ENCODE peak calls at places on chromosomes 6 and 20, in eight cellular contexts. R is fibroblast of lung, D is GM13977, Z is endothelial cell, L is bronchial epithelial cell, X is uterus, H is nephron progenitor cell, M is GM12865. C is an unnamed sample.
A peak's percentile ranks its signal among the peaks of the same experiment; 100 is the strongest.

GRCh38 chr6:157271911-157272310 is 51.4 kb downstream of the TMEM242 start:
- DNase-seq in R (no peak), D (no peak), Z (no peak), L (no peak), X (no peak), H (no peak), M (no peak), C (no peak)

GRCh38 chr6:7204726-7205125 is 97.0 kb downstream of the RREB1 start:
- DNase-seq in R (peak; percentile 62), D (no peak), Z (no peak), L (no peak), X (no peak), H (no peak), M (no peak), C (no peak)

GRCh38 chr6:35624341-35625070 is 64.2 kb downstream of the FKBP5 start:
- DNase-seq in R (no peak), D (no peak), Z (no peak), L (no peak), X (no peak), H (no peak), M (peak; percentile 22), C (no peak)

GRCh38 chr20:37295595-37295994 is 6.1 kb downstream of the MANBAL start:
- DNase-seq in R (peak; percentile 49), D (no peak), Z (no peak), L (peak; percentile 99), X (no peak), H (no peak), M (no peak), C (no peak)

GRCh38 chr6:52962701-52963100 is 32.4 kb downstream of the GSTA4 start:
- DNase-seq in R (no peak), D (no peak), Z (no peak), L (no peak), X (no peak), H (no peak), M (no peak), C (no peak)

GRCh38 chr6:13517116-13517515 is 29.7 kb upstream of the GFOD1 start:
- DNase-seq in R (peak; percentile 34), D (no peak), Z (no peak), L (peak; percentile 48), X (no peak), H (no peak), M (no peak), C (no peak)

GRCh38 chr6:151293621-151294020 is 53.9 kb downstream of the AKAP12 start:
- DNase-seq in R (peak; percentile 34), D (no peak), Z (no peak), L (no peak), X (no peak), H (no peak), M (no peak), C (no peak)

GRCh38 chr6:32198345-32198696 is 5.9 kb upstream of the GPSM3 start:
- DNase-seq in R (no peak), D (no peak), Z (no peak), L (no peak), X (no peak), H (no peak), M (no peak), C (no peak)

GRCh38 chr6:12270551-12271228 is 19.5 kb upstream of the EDN1 start:
- DNase-seq in R (no peak), D (no peak), Z (no peak), L (no peak), X (no peak), H (no peak), M (no peak), C (no peak)

GRCh38 chr6:166955121-166955864 is 1.1 kb downstream of the RNASET2 start:
- DNase-seq in R (no peak), D (peak; percentile 53), Z (peak; percentile 14), L (no peak), X (no peak), H (peak; percentile 22), M (peak; percentile 78), C (peak; percentile 51)

GRCh38 chr6:161273356-161273751 is 507 bp downstream of the AGPAT4 start:
- DNase-seq in R (peak; percentile 48), D (peak; percentile 55), Z (no peak), L (peak; percentile 12), X (no peak), H (no peak), M (peak; percentile 51), C (peak; percentile 19)

GRCh38 chr6:90217621-90218496 is 78.8 kb downstream of the BACH2 start:
- DNase-seq in R (no peak), D (no peak), Z (peak; percentile 44), L (peak; percentile 63), X (no peak), H (peak; percentile 59), M (no peak), C (no peak)

GRCh38 chr6:82608365-82608764 is 244.7 kb downstream of the TPBG start:
- DNase-seq in R (no peak), D (no peak), Z (no peak), L (no peak), X (no peak), H (no peak), M (no peak), C (no peak)

GRCh38 chr6:26501482-26501986 is 1.4 kb downstream of the BTN1A1 start:
- DNase-seq in R (peak; percentile 27), D (peak; percentile 31), Z (peak; percentile 30), L (no peak), X (no peak), H (peak; percentile 51), M (peak; percentile 42), C (no peak)

GRCh38 chr20:40322941-40323340 is 366.1 kb downstream of the MAFB start:
- DNase-seq in R (no peak), D (no peak), Z (no peak), L (no peak), X (no peak), H (no peak), M (no peak), C (no peak)

GRCh38 chr20:31809656-31810055 is 9.5 kb upstream of the MYLK2 start:
- DNase-seq in R (no peak), D (no peak), Z (no peak), L (no peak), X (no peak), H (no peak), M (no peak), C (no peak)

GRCh38 chr6:138824482-138825134 is 28.7 kb downstream of the ECT2L start:
- DNase-seq in R (peak; percentile 20), D (no peak), Z (no peak), L (peak; percentile 43), X (no peak), H (no peak), M (no peak), C (no peak)

GRCh38 chr6:168756009-168756634 is 315.1 kb downstream of the SMOC2 start:
- DNase-seq in R (peak; percentile 20), D (no peak), Z (no peak), L (no peak), X (no peak), H (no peak), M (no peak), C (no peak)

GRCh38 chr6:145699462-145699861 is 35.9 kb downstream of the EPM2A start:
- DNase-seq in R (peak; percentile 82), D (no peak), Z (no peak), L (peak; percentile 93), X (no peak), H (no peak), M (no peak), C (no peak)

DNA sequence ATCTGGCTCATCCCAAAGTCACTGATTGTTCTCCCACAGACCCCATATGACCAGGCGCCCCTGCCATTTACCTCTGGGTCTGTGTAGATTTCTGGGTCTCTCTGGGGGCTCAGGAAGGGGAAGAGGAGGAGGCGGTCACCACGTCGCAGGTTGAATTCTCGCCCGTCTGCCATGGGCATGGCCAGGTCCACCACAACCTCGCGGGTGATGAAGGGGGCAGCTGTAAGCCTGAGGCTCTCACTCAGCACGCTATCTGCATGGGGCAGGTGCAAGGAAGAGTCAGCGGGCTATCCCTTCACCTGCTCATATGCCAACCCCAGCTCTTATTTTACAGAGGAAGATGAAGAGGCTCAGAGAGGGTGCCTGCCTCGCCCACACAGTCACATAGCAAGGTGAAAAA is 30.5 kb upstream of the KCNB1 start:
- DNase-seq in R (no peak), D (no peak), Z (no peak), L (no peak), X (no peak), H (no peak), M (no peak), C (no peak)
- TF ChIP-seq CTCF in R (no peak), D (no peak), Z (no peak), L (no peak), X (no peak), H (no peak), M (no peak), C (no peak)

DNA sequence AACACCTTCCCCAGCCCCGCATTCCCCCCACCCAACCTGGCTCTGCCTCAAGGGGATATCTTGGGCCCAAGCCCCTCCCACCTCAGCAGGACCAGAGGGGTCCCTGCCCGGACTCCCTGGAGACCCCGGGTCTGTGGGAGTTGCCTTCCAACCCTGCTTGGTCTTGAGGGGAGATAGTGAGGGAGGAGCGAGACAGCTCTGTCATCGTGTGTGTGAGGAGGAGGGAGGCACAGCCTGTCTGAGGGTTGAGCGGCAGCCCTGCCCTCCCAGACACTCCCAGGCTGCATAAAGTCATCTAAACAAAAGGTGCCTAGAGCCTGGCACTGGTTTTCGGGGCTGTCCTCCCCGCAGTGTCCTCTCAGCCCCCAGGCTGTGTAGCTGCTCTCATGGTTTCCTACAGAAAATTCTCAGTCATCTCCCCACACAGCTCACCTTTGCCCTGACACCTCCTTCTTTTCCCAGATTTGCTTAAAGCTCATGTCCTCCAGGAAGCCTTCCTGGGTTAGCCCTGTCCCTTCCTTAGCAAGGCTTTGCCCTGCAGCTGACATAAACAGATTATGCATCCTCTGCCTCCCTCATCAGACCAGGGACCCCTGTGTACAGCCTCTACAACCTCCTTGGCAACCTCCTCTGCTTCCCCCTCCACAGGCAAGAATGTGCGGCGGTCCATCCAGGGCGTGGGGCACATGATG is 40.0 kb downstream of the UQCC2 start:
- DNase-seq in R (no peak), D (no peak), Z (no peak), L (no peak), X (no peak), H (no peak), M (no peak), C (no peak)
- TF ChIP-seq CTCF in R (no peak), D (no peak), Z (no peak), L (no peak), X (no peak), H (no peak), M (no peak), C (no peak)

GRCh38 chr6:127554435-127555006 is 22.5 kb upstream of the C6orf58 start:
- DNase-seq in R (peak; percentile 40), D (no peak), Z (peak; percentile 42), L (peak; percentile 57), X (no peak), H (no peak), M (peak; percentile 40), C (peak; percentile 20)
- TF ChIP-seq CTCF in R (peak; percentile 58), D (peak; percentile 43), Z (peak; percentile 35), L (peak; percentile 45), X (no peak), H (no peak), M (peak; percentile 37), C (peak; percentile 5)

DNA sequence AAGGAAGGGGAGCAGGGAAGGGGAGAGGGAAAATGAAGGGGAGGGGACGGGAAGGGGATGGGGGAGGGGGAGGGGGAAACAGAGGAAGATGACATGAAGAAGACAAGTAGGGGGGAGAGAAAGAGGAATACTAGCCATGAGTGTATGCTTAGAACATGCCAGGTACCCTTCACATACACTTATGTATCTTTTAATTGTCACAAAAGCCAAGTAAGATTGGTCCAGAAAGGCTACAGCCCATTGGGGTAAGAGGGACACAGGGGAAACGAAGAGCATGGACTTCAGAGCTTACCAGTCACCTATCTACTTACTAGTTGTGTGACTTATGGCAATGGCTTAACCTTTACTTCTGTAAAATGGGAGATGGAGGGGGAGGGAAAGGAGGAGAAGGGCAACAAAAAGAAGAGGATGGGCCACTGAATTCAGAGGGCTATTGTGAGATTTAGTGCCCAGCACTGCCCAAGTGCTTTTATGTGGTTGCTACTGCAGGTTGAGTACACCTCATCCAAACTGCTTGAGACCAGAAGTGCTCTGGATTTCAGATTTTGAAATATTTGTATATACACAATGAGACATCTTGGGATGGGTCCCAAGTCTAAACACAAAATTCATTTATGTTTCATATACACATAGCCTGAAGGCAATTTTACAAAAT is 90.3 kb downstream of the ARHGAP18 start:
- DNase-seq in R (no peak), D (peak; percentile 23), Z (no peak), L (no peak), X (no peak), H (no peak), M (peak; percentile 9), C (no peak)
- TF ChIP-seq CTCF in R (no peak), D (no peak), Z (no peak), L (no peak), X (no peak), H (no peak), M (no peak), C (no peak)

C was measured in GM20000.